ENCODE peak calls at places on chromosomes 11 and 22, in six cellular contexts. M is CD8-positive, alpha-beta T cell; E is pancreas; Z is heart right ventricle; D is upper lobe of right lung; I is AG04450. L is an unnamed sample.

GRCh38 chr11:92556435-92556834 is 331.8 kb downstream of the FAT3 start:
- DNase-seq in M (no peak), E (no peak), Z (no peak), D (no peak), I (no peak), L (peak)

GRCh38 chr11:82676483-82677094 is 57.1 kb downstream of the FAM181B start:
- DNase-seq in M (no peak), E (no peak), Z (no peak), D (no peak), I (no peak), L (no peak)

GRCh38 chr11:134978388-134979088 is 566.5 kb upstream of the B3GAT1 start:
- DNase-seq in M (no peak), E (no peak), Z (no peak), D (no peak), I (no peak), L (no peak)

GRCh38 chr22:30044369-30044768 is 35.9 kb upstream of the HORMAD2 start:
- DNase-seq in M (no peak), E (peak), Z (no peak), D (no peak), I (peak), L (peak)

GRCh38 chr22:45703758-45704157 is 32.1 kb downstream of the ATXN10 start:
- DNase-seq in M (no peak), E (no peak), Z (no peak), D (no peak), I (no peak), L (no peak)

GRCh38 chr11:6300325-6300724 is 20.0 kb downstream of the CAVIN3 start:
- DNase-seq in M (no peak), E (no peak), Z (no peak), D (no peak), I (no peak), L (no peak)

GRCh38 chr11:46718155-46719019 is 626 bp upstream of the F2 start:
- DNase-seq in M (no peak), E (no peak), Z (no peak), D (no peak), I (no peak), L (no peak)

GRCh38 chr22:49724030-49724892 is 103.4 kb downstream of the BRD1 start:
- DNase-seq in M (no peak), E (no peak), Z (no peak), D (peak), I (no peak), L (no peak)

GRCh38 chr11:129911298-129911697 is 15.9 kb upstream of the NFRKB start:
- DNase-seq in M (no peak), E (no peak), Z (no peak), D (no peak), I (no peak), L (no peak)

GRCh38 chr11:11860103-11860979 is 18.6 kb downstream of the USP47 start:
- DNase-seq in M (no peak), E (no peak), Z (no peak), D (no peak), I (no peak), L (no peak)

GRCh38 chr11:46298699-46299424 is 21.4 kb downstream of the CREB3L1 start:
- DNase-seq in M (no peak), E (no peak), Z (no peak), D (no peak), I (no peak), L (no peak)

GRCh38 chr11:3982431-3982830 is 112.2 kb upstream of the RRM1 start:
- DNase-seq in M (no peak), E (no peak), Z (no peak), D (no peak), I (no peak), L (no peak)

GRCh38 chr11:104992781-104993180 is 24.4 kb upstream of the CASP4 start:
- DNase-seq in M (no peak), E (no peak), Z (no peak), D (no peak), I (no peak), L (no peak)
- TF ChIP-seq CTCF in M (no peak), E (no peak), Z (no peak), D (no peak), I (no peak), L (no peak)

DNA sequence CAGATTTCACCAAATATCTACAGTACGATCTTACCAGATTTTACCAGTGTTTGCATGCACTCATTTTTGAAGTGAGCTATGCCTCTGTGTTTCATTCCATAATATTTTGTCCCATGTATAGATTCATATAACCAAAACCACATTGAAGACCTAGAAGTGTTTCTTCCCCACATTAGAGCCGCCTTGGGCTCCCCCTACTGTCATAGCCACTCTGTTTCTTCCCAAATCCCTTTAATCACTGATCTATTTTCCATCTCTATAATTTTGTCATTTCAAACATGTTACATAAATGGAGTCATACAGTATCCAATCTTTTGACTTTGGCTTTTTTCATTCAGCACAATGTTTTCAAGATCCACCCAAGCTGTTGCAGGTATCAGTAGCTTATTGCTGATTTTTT is 12.7 kb downstream of the MRGPRX3 start:
- DNase-seq in M (no peak), E (no peak), Z (no peak), D (no peak), I (no peak), L (no peak)
- TF ChIP-seq CTCF in M (no peak), E (no peak), Z (no peak), D (no peak), I (peak), L (peak)

DNA sequence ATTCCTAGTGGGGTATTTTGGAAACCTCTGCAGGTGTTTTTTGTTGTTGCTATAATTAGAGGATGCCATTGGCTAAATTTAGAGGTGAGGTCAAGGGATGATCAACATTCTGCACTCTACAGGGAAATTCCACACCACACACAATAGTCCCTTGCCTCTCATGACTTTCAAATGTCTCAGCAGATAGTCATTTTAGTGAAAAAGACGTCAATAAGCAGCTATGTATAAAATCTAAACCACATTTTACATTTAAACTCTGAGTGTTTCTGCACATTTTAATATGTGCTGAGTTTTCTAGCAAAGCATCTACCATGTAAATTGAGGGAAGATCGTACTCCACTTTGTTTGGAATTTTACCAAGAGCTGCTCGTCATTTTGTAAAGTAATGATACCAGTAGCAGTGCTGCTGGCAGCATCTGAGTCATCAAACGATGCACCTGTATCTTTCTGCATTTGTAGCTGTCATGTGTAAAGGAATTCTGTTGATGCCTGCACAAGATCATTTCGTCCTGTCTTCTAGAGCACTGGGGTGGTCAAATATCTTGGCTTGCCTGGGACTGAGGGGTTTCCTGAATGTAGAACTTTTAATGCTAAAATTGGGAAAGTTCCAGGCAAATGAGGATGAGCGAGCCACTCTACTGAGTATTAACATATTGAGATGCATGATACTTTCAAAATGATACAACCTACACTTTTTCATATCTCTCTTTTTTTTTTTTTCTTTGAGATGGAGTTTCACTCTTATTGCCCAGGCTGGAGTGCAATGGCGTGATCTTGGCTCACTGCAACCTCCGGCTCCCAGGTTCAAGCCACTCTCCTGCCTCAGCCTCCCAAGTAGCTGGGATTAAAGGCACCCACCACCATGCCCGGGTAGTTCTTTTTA is 414.5 kb upstream of the SYN3 start:
- DNase-seq in M (no peak), E (no peak), Z (no peak), D (no peak), I (no peak), L (no peak)
- TF ChIP-seq CTCF in M (no peak), E (no peak), Z (no peak), D (no peak), I (no peak), L (no peak)

DNA sequence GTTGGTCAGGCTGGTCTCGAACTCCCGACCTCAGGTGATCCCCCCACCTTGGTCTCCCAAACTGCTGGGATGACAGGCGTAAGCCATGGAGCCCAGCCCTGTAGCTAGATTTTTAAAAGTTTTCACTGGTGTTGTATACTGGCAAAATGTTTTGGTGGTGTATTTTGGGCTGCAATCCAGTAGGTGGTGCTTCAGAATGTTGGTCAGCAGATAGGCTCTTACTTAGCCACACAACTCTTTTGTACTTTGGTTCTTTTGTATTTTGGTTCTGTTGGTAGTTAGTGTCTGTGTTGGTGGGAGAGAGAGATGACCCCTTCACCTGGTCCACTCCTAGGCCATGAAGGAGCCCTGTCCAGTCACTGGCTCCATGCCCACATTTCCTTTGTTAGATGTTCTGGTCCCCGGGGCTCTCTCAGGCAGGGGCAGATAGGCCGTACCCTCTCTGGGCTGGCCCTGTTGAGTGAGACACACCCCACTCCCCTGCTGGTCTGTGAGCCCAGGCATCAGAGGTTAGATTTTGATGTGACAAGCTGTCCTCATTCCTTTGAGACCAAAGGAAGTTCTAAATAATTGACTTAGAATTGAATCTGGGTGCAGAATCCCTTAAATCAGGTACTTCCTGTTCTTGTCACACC is 123.8 kb downstream of the DDX10 start:
- DNase-seq in M (no peak), E (no peak), Z (no peak), D (no peak), I (no peak), L (no peak)
- TF ChIP-seq CTCF in M (no peak), E (no peak), Z (peak), D (peak), I (peak), L (peak)

GRCh38 chr11:70421123-70421522 is 22.8 kb downstream of the CTTN start:
- DNase-seq in M (no peak), E (no peak), Z (no peak), D (no peak), I (no peak), L (no peak)
- TF ChIP-seq CTCF in M (no peak), E (no peak), Z (no peak), D (no peak), I (no peak), L (no peak)

DNA sequence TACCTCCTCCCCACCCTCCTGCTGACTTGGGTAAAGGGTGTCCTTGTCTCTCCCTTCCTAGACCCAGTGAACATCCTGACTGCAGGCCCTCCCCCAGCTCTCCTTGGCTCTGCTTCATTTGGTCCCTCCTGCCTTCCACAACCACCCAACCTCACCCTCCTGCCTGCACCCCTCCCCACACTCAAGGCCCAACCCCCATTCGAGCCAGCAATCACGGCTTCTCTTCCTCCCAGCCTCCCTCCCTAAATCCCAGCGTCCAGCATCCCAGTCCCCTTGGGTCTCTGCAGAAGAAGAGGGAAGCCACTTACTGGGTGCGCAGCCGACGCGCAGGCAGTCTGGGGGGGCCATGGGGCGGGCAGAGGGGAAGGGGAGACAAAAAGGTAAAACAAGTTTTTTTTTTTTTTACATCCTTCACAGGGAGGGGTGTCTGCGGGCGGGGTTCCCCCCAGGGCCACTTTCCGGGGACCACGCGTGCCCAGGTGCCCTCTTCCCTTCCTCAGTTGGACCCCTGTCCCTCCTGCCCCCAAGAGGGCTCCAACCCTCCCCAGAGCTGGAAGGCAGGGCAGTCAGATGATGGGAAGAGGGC is 62.5 kb downstream of the SLC22A12 start:
- DNase-seq in M (no peak), E (no peak), Z (no peak), D (no peak), I (no peak), L (no peak)
- TF ChIP-seq CTCF in M (peak), E (no peak), Z (no peak), D (no peak), I (no peak), L (no peak)

DNA sequence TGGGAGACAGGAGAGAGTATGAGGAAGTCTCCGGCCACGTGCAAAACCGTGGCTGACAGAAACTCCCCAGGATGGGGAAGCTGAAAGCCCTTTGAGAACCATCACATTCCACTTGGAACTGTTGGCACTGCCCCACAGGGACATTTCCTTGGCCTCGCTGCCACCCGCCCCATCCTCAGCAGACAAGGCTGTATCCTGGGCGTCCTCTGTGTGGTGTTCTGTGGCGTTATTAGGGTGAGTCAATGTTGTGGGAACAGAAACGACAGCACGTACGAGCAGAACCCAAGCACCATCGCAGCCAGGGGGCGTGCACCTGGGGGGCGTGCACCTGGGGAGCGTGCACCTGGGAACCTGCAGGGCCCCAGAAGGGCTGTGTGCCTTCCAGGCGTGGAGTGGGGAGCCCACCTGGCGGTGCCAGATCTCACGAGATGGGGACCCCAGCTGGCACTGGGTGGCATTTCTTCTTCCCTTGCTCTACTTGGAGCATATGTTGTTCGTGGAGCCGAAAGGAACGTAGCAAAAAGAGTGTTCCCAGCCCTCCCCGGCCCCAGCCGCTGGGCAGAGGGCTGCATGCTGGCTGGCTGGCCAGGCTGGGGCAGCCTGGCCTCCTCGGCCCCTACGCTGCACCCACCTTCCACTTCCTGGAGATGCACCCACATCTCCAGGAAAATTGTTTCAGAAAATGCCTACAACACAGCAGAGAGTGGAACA is 35.4 kb downstream of the NFAM1 start:
- DNase-seq in M (peak), E (no peak), Z (no peak), D (no peak), I (no peak), L (no peak)
- TF ChIP-seq CTCF in M (no peak), E (no peak), Z (no peak), D (no peak), I (no peak), L (peak)

L was measured in kidney epithelial cell.